ENCODE peak calls at places on chromosome 5, in seven cellular contexts. X is IMR-90; F is cardiac muscle cell; T is PC-9; W is CD4-positive, alpha-beta memory T cell; G is kidney; H is CD8-positive, alpha-beta T cell. I is an unnamed sample.

GRCh38 chr5:139222346-139222745 is 24.2 kb upstream of the SIL1 start:
- DNase-seq in X (no peak), F (no peak), T (no peak), W (no peak), G (no peak), H (no peak), I (no peak)

GRCh38 chr5:143922718-143923117 is 110.8 kb downstream of the HMHB1 start:
- DNase-seq in X (peak; percentile 65), F (peak; percentile 38), T (peak; percentile 20), W (no peak), G (no peak), H (no peak), I (no peak)

GRCh38 chr5:168642019-168642418 is 62.9 kb upstream of the PANK3 start:
- DNase-seq in X (no peak), F (no peak), T (no peak), W (no peak), G (no peak), H (no peak), I (no peak)

GRCh38 chr5:174320051-174320450 is 274.5 kb downstream of the NSG2 start:
- DNase-seq in X (no peak), F (no peak), T (no peak), W (no peak), G (no peak), H (no peak), I (no peak)

GRCh38 chr5:95959964-95960801 is 1.5 kb downstream of the ELL2 start:
- DNase-seq in X (peak; percentile 34), F (peak; percentile 61), T (peak; percentile 22), W (no peak), G (no peak), H (no peak), I (peak; percentile 29)

GRCh38 chr5:94618029-94618492 is 343 bp downstream of the KIAA0825 start:
- DNase-seq in X (peak; percentile 57), F (peak; percentile 78), T (peak; percentile 49), W (no peak), G (no peak), H (no peak), I (peak; percentile 41)

GRCh38 chr5:122586351-122586750 is 188.5 kb upstream of the SNX2 start:
- DNase-seq in X (peak; percentile 74), F (peak; percentile 45), T (no peak), W (no peak), G (no peak), H (no peak), I (no peak)

GRCh38 chr5:168765220-168766037 is 186.3 kb upstream of the PANK3 start:
- DNase-seq in X (no peak), F (peak; percentile 41), T (no peak), W (no peak), G (peak; percentile 83), H (no peak), I (peak; percentile 46)

GRCh38 chr5:102450313-102450990 is 48.3 kb downstream of the SLCO6A1 start:
- DNase-seq in X (no peak), F (no peak), T (no peak), W (no peak), G (peak; percentile 37), H (no peak), I (peak; percentile 16)

GRCh38 chr5:59766394-59766793 is 127.1 kb downstream of the PDE4D start:
- DNase-seq in X (no peak), F (peak; percentile 57), T (no peak), W (no peak), G (peak; percentile 75), H (no peak), I (no peak)

GRCh38 chr5:149464796-149465489 is 85.9 kb upstream of the IL17B start:
- DNase-seq in X (peak; percentile 78), F (peak; percentile 72), T (no peak), W (no peak), G (no peak), H (no peak), I (no peak)

GRCh38 chr5:163377982-163378381 is 59.4 kb upstream of the CCNG1 start:
- DNase-seq in X (no peak), F (no peak), T (no peak), W (no peak), G (no peak), H (no peak), I (no peak)

GRCh38 chr5:40266952-40267351 is 412.8 kb upstream of the PTGER4 start:
- DNase-seq in X (no peak), F (no peak), T (no peak), W (no peak), G (no peak), H (no peak), I (no peak)

GRCh38 chr5:37640088-37640487 is 199.8 kb downstream of the GDNF start:
- DNase-seq in X (no peak), F (no peak), T (no peak), W (no peak), G (no peak), H (no peak), I (no peak)

GRCh38 chr5:55597014-55597981 is 62.5 kb upstream of the PLPP1 start:
- DNase-seq in X (peak; percentile 82), F (peak; percentile 71), T (no peak), W (no peak), G (no peak), H (no peak), I (no peak)

GRCh38 chr5:157446077-157446930 is 13.7 kb upstream of the NIPAL4 start:
- DNase-seq in X (no peak), F (peak; percentile 76), T (no peak), W (no peak), G (no peak), H (no peak), I (no peak)

GRCh38 chr5:57850109-57850508 is 367.5 kb upstream of the ACTBL2 start:
- DNase-seq in X (no peak), F (no peak), T (no peak), W (no peak), G (no peak), H (no peak), I (no peak)

GRCh38 chr5:71011194-71011792 is 13.8 kb downstream of the NAIP start:
- DNase-seq in X (no peak), F (no peak), T (no peak), W (no peak), G (no peak), H (no peak), I (no peak)

GRCh38 chr5:28725001-28725400 is 1686.6 kb upstream of the CDH9 start:
- DNase-seq in X (no peak), F (no peak), T (no peak), W (no peak), G (no peak), H (no peak), I (no peak)

GRCh38 chr5:161299053-161299452 is 247.5 kb downstream of the GABRB2 start:
- DNase-seq in X (no peak), F (no peak), T (no peak), W (no peak), G (no peak), H (no peak), I (no peak)

GRCh38 chr5:76425940-76426339 is 22.9 kb downstream of the IQGAP2 start:
- DNase-seq in X (no peak), F (no peak), T (no peak), W (no peak), G (no peak), H (no peak), I (no peak)

GRCh38 chr5:58318468-58318867 is 141.4 kb downstream of the PLK2 start:
- DNase-seq in X (peak; percentile 70), F (peak; percentile 28), T (no peak), W (no peak), G (no peak), H (no peak), I (no peak)

GRCh38 chr5:102536323-102536928 is 37.6 kb upstream of the SLCO6A1 start:
- DNase-seq in X (peak; percentile 22), F (peak; percentile 32), T (no peak), W (peak; percentile 1), G (no peak), H (no peak), I (peak; percentile 54)

DNA sequence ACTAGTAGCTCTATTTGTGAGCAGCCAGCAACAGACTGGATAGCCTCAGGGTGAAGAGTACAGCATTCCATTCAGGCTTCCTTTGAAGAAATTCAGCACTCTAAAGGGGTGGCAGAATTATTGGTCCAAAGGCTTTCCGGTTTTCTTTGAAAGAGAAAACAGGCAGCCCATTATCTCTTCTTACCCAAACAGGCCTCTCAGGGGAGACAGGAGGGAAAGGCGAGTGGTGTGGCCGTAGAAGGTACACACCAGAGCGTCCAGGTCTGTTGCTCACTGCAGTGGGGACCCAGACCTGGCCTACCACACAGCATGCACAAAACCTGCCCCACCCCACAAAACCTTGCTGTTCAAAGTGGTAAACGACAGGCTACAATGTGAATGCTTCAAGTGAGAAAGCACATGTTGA is 83.3 kb downstream of the ZNF608 start:
- DNase-seq in X (no peak), F (no peak), T (peak; percentile 28), W (no peak), G (no peak), H (no peak), I (peak; percentile 65)
- H3K4me1 ChIP-seq in X (peaks cover 27% of the 10 kb centered on the region), F (peaks cover 93% of the 10 kb centered on the region), T (peaks cover 54% of the 10 kb centered on the region), W (no peaks in the 10 kb centered on the region), G (peaks cover 36% of the 10 kb centered on the region), H (no peaks in the 10 kb centered on the region), I (peaks cover 48% of the 10 kb centered on the region)

GRCh38 chr5:141319202-141319601 is 1.4 kb downstream of the TAF7 start:
- DNase-seq in X (no peak), F (no peak), T (no peak), W (no peak), G (no peak), H (no peak), I (no peak)

GRCh38 chr5:141319699-141320098 is 885 bp downstream of the TAF7 start:
- DNase-seq in X (no peak), F (no peak), T (no peak), W (no peak), G (no peak), H (no peak), I (no peak)

GRCh38 chr5:141326088-141326854 is 4.0 kb upstream of the PCDHGA1 start:
- DNase-seq in X (peak; percentile 82), F (peak; percentile 65), T (peak; percentile 56), W (peak; percentile 72), G (no peak), H (peak; percentile 43), I (no peak)

GRCh38 chr5:141322261-141322660 is 1.7 kb upstream of the TAF7 start:
- DNase-seq in X (no peak), F (no peak), T (no peak), W (no peak), G (no peak), H (no peak), I (no peak)

GRCh38 chr5:141320225-141321169 is at the start of gene TAF7:
- DNase-seq in X (peak; percentile 92), F (peak; percentile 96), T (peak; percentile 90), W (peak; percentile 93), G (peak; percentile 96), H (peak; percentile 86), I (peak; percentile 92)
- H3K9me3 ChIP-seq in X (peaks cover 41% of the 10 kb centered on the region), F (peaks cover 7% of the 10 kb centered on the region), T (peaks cover 56% of the 10 kb centered on the region), W (peaks cover 19% of the 10 kb centered on the region), G (peaks cover 54% of the 10 kb centered on the region), H (peaks cover 39% of the 10 kb centered on the region), I (peaks cover 14% of the 10 kb centered on the region)

GRCh38 chr5:178996156-178996555 is 1.0 kb upstream of the GRM6 start:
- DNase-seq in X (no peak), F (no peak), T (no peak), W (no peak), G (no peak), H (no peak), I (no peak)
- H3K4me1 ChIP-seq in X (no peaks in the 10 kb centered on the region), F (no peaks in the 10 kb centered on the region), T (no peaks in the 10 kb centered on the region), W (no peaks in the 10 kb centered on the region), G (no peaks in the 10 kb centered on the region), H (no peaks in the 10 kb centered on the region), I (no peaks in the 10 kb centered on the region)

DNA sequence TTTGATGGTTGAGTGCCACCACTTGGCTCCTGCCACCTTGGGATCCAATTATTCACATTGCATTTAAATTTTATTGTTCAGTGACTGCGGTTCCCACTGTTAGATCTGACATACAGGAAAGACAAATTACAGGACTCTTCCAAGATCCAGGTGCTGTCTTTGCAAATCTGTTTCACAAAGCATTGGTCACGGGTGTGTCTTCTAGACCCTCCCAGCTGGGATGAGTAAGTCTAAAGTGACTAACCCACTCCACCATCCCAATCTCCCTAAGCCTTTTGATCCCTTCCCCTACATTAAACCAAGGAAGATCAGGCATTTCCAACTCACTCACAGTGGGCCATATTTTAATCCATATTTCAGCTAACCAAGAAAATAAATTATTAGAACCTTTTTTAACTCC is 1016.3 kb upstream of the CTNND2 start:
- DNase-seq in X (no peak), F (no peak), T (no peak), W (no peak), G (no peak), H (no peak), I (no peak)
- H3K9me3 ChIP-seq in X (peaks cover 10% of the 10 kb centered on the region), F (no peaks in the 10 kb centered on the region), T (no peaks in the 10 kb centered on the region), W (no peaks in the 10 kb centered on the region), G (no peaks in the 10 kb centered on the region), H (no peaks in the 10 kb centered on the region), I (no peaks in the 10 kb centered on the region)

I was measured in HAP-1.